ENCODE peak calls at places on chromosome 19, in four cellular contexts. One of them, this sample, is unnamed.
A peak's percentile ranks its signal among the peaks of the same experiment; 100 is the strongest.

GRCh38 chr19:29376855-29377354 is 148.9 kb upstream of the VSTM2B start:
- DNase-seq in transverse colon: no peak
- DNase-seq in A549: no peak
- DNase-seq in ovary: no peak
- DNase-seq in this sample: no peak

GRCh38 chr19:22545751-22546150 is 88.4 kb upstream of the ZNF492 start:
- DNase-seq in A549: peak; percentile 15
- DNase-seq in ovary: peak; percentile 81
- DNase-seq in transverse colon: peak; percentile 12
- DNase-seq in this sample: no peak

GRCh38 chr19:19632661-19633060 is 4.6 kb upstream of the LPAR2 start:
- DNase-seq in transverse colon: no peak
- DNase-seq in ovary: no peak
- DNase-seq in A549: no peak
- DNase-seq in this sample: no peak

GRCh38 chr19:20367811-20368294 is 197.7 kb downstream of the ZNF737 start:
- DNase-seq in A549: no peak
- DNase-seq in ovary: no peak
- DNase-seq in transverse colon: no peak
- DNase-seq in this sample: no peak

GRCh38 chr19:9838324-9838723 is 3.2 kb downstream of the PIN1 start:
- DNase-seq in A549: no peak
- DNase-seq in transverse colon: no peak
- DNase-seq in ovary: no peak
- DNase-seq in this sample: no peak

GRCh38 chr19:9996541-9996940 is 13.8 kb downstream of the COL5A3 start:
- DNase-seq in ovary: no peak
- DNase-seq in A549: no peak
- DNase-seq in transverse colon: no peak
- DNase-seq in this sample: no peak

GRCh38 chr19:16338470-16339360 is 14.1 kb downstream of the KLF2 start:
- DNase-seq in A549: peak; percentile 66
- DNase-seq in transverse colon: peak; percentile 40
- DNase-seq in ovary: peak; percentile 54
- DNase-seq in this sample: no peak

GRCh38 chr19:39409886-39410619 is 2.4 kb upstream of the PLEKHG2 start:
- DNase-seq in transverse colon: peak; percentile 85
- DNase-seq in ovary: peak; percentile 83
- DNase-seq in A549: no peak
- DNase-seq in this sample: peak; percentile 73

GRCh38 chr19:5134683-5135082 is 165.8 kb downstream of the KDM4B start:
- DNase-seq in transverse colon: no peak
- DNase-seq in ovary: no peak
- DNase-seq in A549: no peak
- DNase-seq in this sample: no peak

GRCh38 chr19:43464089-43464775 is 1.2 kb downstream of the LYPD3 start:
- DNase-seq in A549: no peak
- DNase-seq in transverse colon: peak; percentile 81
- DNase-seq in ovary: peak; percentile 88
- DNase-seq in this sample: peak; percentile 71

GRCh38 chr19:40744554-40745401 is 5.5 kb downstream of the ACTMAP start:
- DNase-seq in A549: no peak
- DNase-seq in transverse colon: no peak
- DNase-seq in ovary: no peak
- DNase-seq in this sample: no peak

GRCh38 chr19:1970003-1970805 is 29.2 kb downstream of the CSNK1G2 start:
- DNase-seq in A549: no peak
- DNase-seq in ovary: no peak
- DNase-seq in transverse colon: no peak
- DNase-seq in this sample: no peak

GRCh38 chr19:1672038-1672768 is 19.8 kb upstream of the TCF3 start:
- DNase-seq in transverse colon: peak; percentile 45
- DNase-seq in ovary: peak; percentile 47
- DNase-seq in A549: peak; percentile 31
- DNase-seq in this sample: no peak

GRCh38 chr19:3196933-3197205 is 11.1 kb downstream of the NCLN start:
- DNase-seq in transverse colon: no peak
- DNase-seq in ovary: no peak
- DNase-seq in A549: no peak
- DNase-seq in this sample: no peak

GRCh38 chr19:38290631-38291147 is 13.4 kb upstream of the C19orf33 start:
- DNase-seq in transverse colon: no peak
- DNase-seq in ovary: no peak
- DNase-seq in A549: no peak
- DNase-seq in this sample: no peak

GRCh38 chr19:20278342-20278741 is 111.3 kb downstream of the ZNF486 start:
- DNase-seq in ovary: no peak
- DNase-seq in transverse colon: peak; percentile 12
- DNase-seq in A549: no peak
- DNase-seq in this sample: no peak

GRCh38 chr19:43504426-43505185 is at the start of gene PHLDB3:
- DNase-seq in transverse colon: peak; percentile 60
- DNase-seq in ovary: peak; percentile 58
- DNase-seq in A549: no peak
- DNase-seq in this sample: no peak

GRCh38 chr19:34481861-34482379 is 362 bp downstream of the WTIP start:
- DNase-seq in ovary: peak; percentile 53
- DNase-seq in transverse colon: no peak
- DNase-seq in A549: peak; percentile 57
- DNase-seq in this sample: no peak

DNA sequence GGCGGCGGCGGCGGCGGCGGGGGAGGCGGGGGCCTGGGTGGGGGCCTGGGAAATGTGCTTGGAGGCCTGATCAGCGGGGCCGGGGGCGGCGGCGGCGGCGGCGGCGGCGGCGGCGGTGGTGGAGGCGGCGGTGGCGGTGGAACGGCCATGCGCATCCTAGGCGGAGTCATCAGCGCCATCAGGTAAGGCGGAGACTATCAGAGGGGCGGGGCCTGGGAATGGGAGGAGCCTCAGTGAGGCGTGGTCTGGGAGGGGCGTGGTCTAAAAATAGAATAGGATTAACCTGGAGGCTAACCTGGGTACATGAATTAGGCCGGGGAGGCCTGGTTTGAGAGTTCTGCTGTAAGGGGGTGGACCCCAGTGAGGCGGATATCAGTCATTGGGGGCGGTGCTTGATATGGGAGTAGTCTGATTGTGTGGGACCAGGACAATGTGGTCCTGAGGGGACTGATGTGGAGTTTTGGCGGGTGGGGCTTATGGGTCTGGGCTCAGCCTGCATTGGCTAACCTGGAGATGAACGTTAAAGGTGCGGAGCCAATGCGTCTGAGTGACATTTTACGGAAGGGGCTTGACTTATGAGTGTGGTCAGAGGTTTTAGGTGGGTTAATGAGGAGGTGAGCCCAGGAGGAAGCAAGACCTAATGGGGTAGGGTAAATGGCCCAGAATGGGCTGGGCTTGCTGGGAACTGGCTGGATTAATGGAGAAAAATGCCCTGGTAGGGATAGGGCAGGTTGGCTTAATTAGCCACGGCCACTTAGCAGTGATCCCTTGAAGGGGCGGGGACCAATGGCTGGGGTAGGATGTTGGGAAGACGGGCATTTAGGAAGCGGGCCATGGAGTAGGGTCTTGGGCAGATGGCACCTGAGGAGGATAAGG is 1.4 kb downstream of the CAPNS1 start:
- DNase-seq in A549: peak; percentile 99
- DNase-seq in transverse colon: peak; percentile 93
- DNase-seq in ovary: peak; percentile 92
- DNase-seq in this sample: peak; percentile 73
- TF ChIP-seq POLR2A in A549: peak; percentile 58
- TF ChIP-seq POLR2A in transverse colon: peak; percentile 44
- TF ChIP-seq POLR2A in ovary: peak; percentile 59
- TF ChIP-seq POLR2A in this sample: peak; percentile 63

DNA sequence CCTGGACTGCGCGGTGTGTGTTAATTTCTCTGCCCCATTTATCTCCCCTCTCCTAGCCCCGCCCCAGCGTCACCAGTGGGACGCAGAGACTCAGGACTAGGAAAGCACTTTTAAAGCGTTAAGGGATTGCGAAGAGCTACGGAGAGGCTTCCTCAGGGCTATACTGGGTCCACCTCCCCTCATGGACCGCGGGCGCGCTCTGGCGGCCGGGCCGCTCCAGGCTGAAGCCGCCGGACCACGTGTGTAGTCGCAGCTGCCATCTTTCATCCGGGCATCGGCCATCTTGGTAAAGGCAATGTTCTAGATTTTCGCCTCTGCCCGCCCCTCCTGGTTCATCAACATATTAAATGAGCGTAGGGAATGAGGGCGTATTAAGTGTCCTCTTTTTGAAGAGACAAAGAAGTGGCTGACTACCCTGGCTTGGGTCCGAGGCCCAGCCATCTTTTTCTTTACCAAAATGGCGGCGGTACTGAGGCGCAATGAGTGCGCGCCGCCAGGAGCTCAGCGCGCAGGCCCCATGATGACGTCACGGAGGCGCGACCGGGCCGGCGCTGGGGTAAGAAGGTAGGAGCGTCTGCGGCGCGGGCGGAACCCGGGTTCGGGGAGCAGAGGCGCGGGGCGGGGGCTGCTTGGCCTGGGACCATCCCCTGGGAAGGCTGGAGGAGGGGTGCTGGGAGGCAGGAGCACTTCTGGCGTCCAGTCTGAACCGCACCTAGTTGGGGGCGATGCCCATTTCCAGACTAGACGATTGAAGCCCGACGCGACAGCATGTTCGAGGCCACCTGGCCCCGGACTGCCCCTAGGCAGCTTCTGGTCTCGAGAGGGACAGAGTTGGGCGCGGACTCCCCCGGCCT is at the start of gene CCDC124:
- DNase-seq in transverse colon: peak; percentile 95
- DNase-seq in ovary: peak; percentile 90
- DNase-seq in A549: peak; percentile 84
- DNase-seq in this sample: peak; percentile 82
- TF ChIP-seq EP300 in transverse colon: no peak
- TF ChIP-seq EP300 in ovary: no peak
- TF ChIP-seq EP300 in A549: no peak
- TF ChIP-seq EP300 in this sample: peak; percentile 96

GRCh38 chr19:45178262-45179062 is at the start of gene BLOC1S3:
- DNase-seq in ovary: peak; percentile 100
- DNase-seq in transverse colon: peak; percentile 100
- DNase-seq in A549: peak; percentile 100
- DNase-seq in this sample: peak; percentile 100

GRCh38 chr19:45177817-45178261 is at the start of gene TRAPPC6A:
- DNase-seq in A549: peak; percentile 64
- DNase-seq in transverse colon: no peak
- DNase-seq in ovary: no peak
- DNase-seq in this sample: peak; percentile 18

GRCh38 chr19:45179848-45180370 is 1.3 kb downstream of the BLOC1S3 start:
- DNase-seq in transverse colon: no peak
- DNase-seq in ovary: no peak
- DNase-seq in A549: no peak
- DNase-seq in this sample: no peak

GRCh38 chr19:45175663-45176345 is 2.2 kb downstream of the TRAPPC6A start:
- DNase-seq in transverse colon: no peak
- DNase-seq in A549: no peak
- DNase-seq in ovary: no peak
- DNase-seq in this sample: no peak

DNA sequence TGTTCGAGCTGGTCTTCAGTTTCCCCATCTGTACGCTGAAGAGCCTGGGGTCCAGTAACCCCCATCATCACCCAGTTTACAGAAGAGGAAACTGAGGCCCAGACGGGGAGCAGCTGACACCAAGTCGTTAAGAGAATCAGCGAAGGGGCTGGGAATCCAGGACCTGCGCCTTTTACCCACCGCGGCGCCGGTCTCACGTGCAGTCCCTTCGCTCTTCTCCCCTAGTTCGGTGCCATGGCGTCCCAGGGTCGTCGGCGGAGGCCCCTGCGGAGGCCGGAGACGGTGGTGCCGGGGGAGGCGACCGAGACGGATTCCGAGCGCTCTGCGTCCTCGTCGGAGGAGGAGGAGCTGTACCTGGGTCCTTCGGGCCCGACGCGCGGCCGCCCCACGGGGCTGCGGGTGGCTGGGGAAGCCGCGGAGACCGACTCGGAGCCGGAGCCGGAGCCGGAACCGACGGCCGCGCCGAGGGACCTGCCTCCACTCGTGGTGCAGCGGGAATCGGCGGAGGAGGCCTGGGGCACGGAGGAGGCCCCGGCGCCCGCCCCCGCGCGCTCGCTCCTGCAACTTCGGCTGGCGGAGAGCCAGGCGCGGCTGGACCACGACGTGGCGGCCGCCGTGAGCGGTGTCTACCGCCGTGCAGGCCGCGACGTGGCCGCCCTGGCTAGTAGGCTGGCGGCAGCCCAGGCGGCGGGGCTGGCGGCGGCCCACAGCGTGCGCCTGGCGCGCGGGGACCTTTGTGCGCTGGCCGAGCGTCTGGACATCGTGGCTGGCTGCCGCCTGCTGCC is 671 bp downstream of the BLOC1S3 start:
- DNase-seq in A549: no peak
- DNase-seq in transverse colon: peak; percentile 42
- DNase-seq in ovary: peak; percentile 59
- DNase-seq in this sample: no peak
- TF ChIP-seq POLR2A in A549: no peak
- TF ChIP-seq POLR2A in transverse colon: no peak
- TF ChIP-seq POLR2A in ovary: no peak
- TF ChIP-seq POLR2A in this sample: no peak

GRCh38 chr19:36139120-36139472 is 770 bp upstream of the CAPNS1 start:
- DNase-seq in transverse colon: no peak
- DNase-seq in ovary: no peak
- DNase-seq in A549: no peak
- DNase-seq in this sample: no peak

GRCh38 chr19:36140289-36141038 is 598 bp downstream of the CAPNS1 start:
- DNase-seq in A549: peak; percentile 96
- DNase-seq in transverse colon: peak; percentile 53
- DNase-seq in ovary: peak; percentile 65
- DNase-seq in this sample: peak; percentile 23

GRCh38 chr19:36136975-36137686 is 2.7 kb upstream of the CAPNS1 start:
- DNase-seq in A549: peak; percentile 96
- DNase-seq in transverse colon: peak; percentile 80
- DNase-seq in ovary: peak; percentile 39
- DNase-seq in this sample: no peak

GRCh38 chr19:36142046-36142445 is 2.2 kb downstream of the CAPNS1 start:
- DNase-seq in transverse colon: no peak
- DNase-seq in ovary: peak; percentile 43
- DNase-seq in A549: no peak
- DNase-seq in this sample: no peak

DNA sequence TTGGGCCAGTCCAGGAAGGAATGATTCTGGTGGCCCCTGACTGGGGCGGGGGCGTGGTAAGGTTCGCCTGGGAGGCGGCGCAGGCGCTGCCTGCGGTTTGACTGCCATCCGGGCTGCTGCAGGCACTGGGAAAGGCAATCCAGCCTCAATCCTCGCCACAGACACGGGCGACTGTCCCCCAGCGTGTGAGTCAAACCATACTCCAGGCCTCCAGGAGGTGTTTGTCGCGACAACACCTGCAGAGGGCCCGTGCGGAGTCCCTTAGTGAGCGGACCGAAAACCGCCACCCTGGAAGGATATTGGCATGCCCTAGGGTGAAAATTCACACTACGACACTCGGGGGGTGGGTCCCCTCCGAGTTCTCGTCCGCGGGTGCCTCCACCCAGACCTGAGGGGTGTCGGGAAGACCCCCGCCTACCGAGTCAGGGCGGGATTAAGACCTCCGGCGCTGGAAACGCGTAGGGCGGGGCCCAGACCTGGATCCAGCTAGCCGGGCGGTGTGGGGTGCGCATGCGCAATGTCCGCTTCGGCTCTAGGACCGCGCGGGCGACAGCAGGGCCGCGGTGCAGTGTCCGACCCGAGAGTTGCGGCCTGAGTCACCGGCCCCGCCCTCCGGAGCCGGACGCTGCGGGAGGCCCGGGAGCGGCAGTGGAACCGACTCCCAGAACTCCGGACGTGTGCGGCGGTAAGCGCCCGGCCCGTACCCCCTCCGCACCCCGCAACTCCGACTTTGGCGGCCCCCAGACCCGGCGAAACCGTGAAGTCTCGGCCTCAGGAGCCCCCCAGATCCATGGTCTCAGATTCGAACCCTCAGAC is at the start of gene CAPNS1:
- DNase-seq in transverse colon: peak; percentile 98
- DNase-seq in A549: peak; percentile 99
- DNase-seq in ovary: peak; percentile 98
- DNase-seq in this sample: peak; percentile 92
- TF ChIP-seq EP300 in transverse colon: no peak
- TF ChIP-seq EP300 in A549: no peak
- TF ChIP-seq EP300 in ovary: no peak
- TF ChIP-seq EP300 in this sample: peak; percentile 86